ENCODE peak calls at places on chromosomes 11 and 22, in ten cellular contexts. F is mesenchymal stem cell, H is KG1, T is anterior cingulate cortex, E is H4, U is NCI-H748 treated with DMSO at 0.1 percent for 48 hours, D is NCI-H1930, A is fibroblast of the conjunctiva, W is NCI-H1417 treated with DMSO at 0.1 percent for 48 hours, G is T-helper 9 cell. P is an unnamed sample.

GRCh38 chr11:122863704-122864326 is 18.7 kb upstream of the JHY start:
- DNase-seq in F (peak), H (peak), T (peak), E (peak), U (peak), D (no peak), A (peak), W (no peak), G (peak), P (no peak)

GRCh38 chr11:64580387-64580786 is 10.6 kb upstream of the SLC22A12 start:
- DNase-seq in F (no peak), H (no peak), T (no peak), E (no peak), U (no peak), D (no peak), A (no peak), W (no peak), G (no peak), P (no peak)

GRCh38 chr11:109306322-109306721 is 115.7 kb upstream of the C11orf87 start:
- DNase-seq in F (peak), H (no peak), T (no peak), E (no peak), U (no peak), D (no peak), A (no peak), W (no peak), G (no peak), P (no peak)

GRCh38 chr11:8328848-8329330 is 65.2 kb upstream of the LMO1 start:
- DNase-seq in F (peak), H (peak), T (peak), E (peak), U (peak), D (peak), A (peak), W (peak), G (peak), P (peak)

GRCh38 chr11:111819161-111820058 is 52.0 kb downstream of the ALG9 start:
- DNase-seq in F (peak), H (no peak), T (no peak), E (no peak), U (no peak), D (no peak), A (peak), W (no peak), G (no peak), P (peak)

GRCh38 chr11:120810251-120810650 is 213.7 kb upstream of the TBCEL start:
- DNase-seq in F (peak), H (no peak), T (no peak), E (no peak), U (no peak), D (no peak), A (no peak), W (no peak), G (no peak), P (no peak)

GRCh38 chr11:101867951-101868350 is 46.9 kb upstream of the CEP126 start:
- DNase-seq in F (no peak), H (no peak), T (no peak), E (no peak), U (no peak), D (no peak), A (no peak), W (no peak), G (no peak), P (no peak)

GRCh38 chr11:8650401-8650990 is 32.0 kb downstream of the TRIM66 start:
- DNase-seq in F (peak), H (no peak), T (no peak), E (no peak), U (no peak), D (no peak), A (no peak), W (no peak), G (no peak), P (no peak)

GRCh38 chr22:24583972-24584790 is 8.7 kb downstream of the LRRC75B start:
- DNase-seq in F (no peak), H (no peak), T (no peak), E (no peak), U (no peak), D (no peak), A (no peak), W (no peak), G (no peak), P (no peak)

GRCh38 chr11:60831501-60832079 is 10.3 kb upstream of the CCDC86 start:
- DNase-seq in F (peak), H (no peak), T (no peak), E (peak), U (no peak), D (no peak), A (no peak), W (no peak), G (no peak), P (no peak)

GRCh38 chr11:12962306-12962705 is 46.8 kb upstream of the RASSF10 start:
- DNase-seq in F (no peak), H (no peak), T (no peak), E (no peak), U (no peak), D (no peak), A (no peak), W (no peak), G (no peak), P (no peak)

GRCh38 chr11:62548545-62549335 is 2.1 kb upstream of the AHNAK start:
- DNase-seq in F (no peak), H (no peak), T (no peak), E (no peak), U (no peak), D (no peak), A (no peak), W (no peak), G (no peak), P (no peak)

GRCh38 chr22:50712341-50713007 is 25.5 kb upstream of the ACR start:
- DNase-seq in F (no peak), H (no peak), T (no peak), E (no peak), U (no peak), D (no peak), A (no peak), W (no peak), G (no peak), P (no peak)

GRCh38 chr11:109309153-109309552 is 112.8 kb upstream of the C11orf87 start:
- DNase-seq in F (peak), H (no peak), T (no peak), E (peak), U (peak), D (no peak), A (no peak), W (no peak), G (no peak), P (no peak)

GRCh38 chr22:30000566-30000965 is 79.7 kb upstream of the HORMAD2 start:
- DNase-seq in F (peak), H (no peak), T (no peak), E (no peak), U (no peak), D (no peak), A (no peak), W (no peak), G (no peak), P (no peak)

GRCh38 chr11:30125461-30125860 is 105.4 kb upstream of the FSHB start:
- DNase-seq in F (no peak), H (no peak), T (no peak), E (no peak), U (no peak), D (no peak), A (no peak), W (no peak), G (no peak), P (no peak)

GRCh38 chr11:76419896-76420295 is 24.9 kb upstream of the EMSY start:
- DNase-seq in F (no peak), H (no peak), T (no peak), E (no peak), U (no peak), D (no peak), A (no peak), W (no peak), G (no peak), P (no peak)

GRCh38 chr22:35838849-35839646 is 121.4 kb downstream of the APOL5 start:
- DNase-seq in F (peak), H (no peak), T (peak), E (peak), U (peak), D (peak), A (peak), W (no peak), G (no peak), P (no peak)